ENCODE peak calls at places on chromosomes 6 and 20, in five cellular contexts. A is CD4-positive, alpha-beta memory T cell; K is amygdala; C is pancreas; M is dorsolateral prefrontal cortex. G is an unnamed sample.

GRCh38 chr6:55543633-55544309 is 35.2 kb downstream of the HMGCLL1 start:
- DNase-seq in K (no peak), A (no peak), M (no peak), C (no peak), G (no peak)

GRCh38 chr6:99821164-99821563 is 172.9 kb downstream of the MCHR2 start:
- DNase-seq in A (no peak), M (no peak), K (no peak), C (no peak), G (no peak)

GRCh38 chr6:100657678-100658330 is 193.1 kb upstream of the SIM1 start:
- DNase-seq in M (no peak), C (no peak), K (no peak), A (no peak), G (no peak)

GRCh38 chr6:40573221-40573620 is 13.9 kb downstream of the LRFN2 start:
- DNase-seq in A (no peak), M (no peak), K (no peak), C (no peak), G (no peak)

GRCh38 chr6:14441371-14441781 is 323.8 kb downstream of the CD83 start:
- DNase-seq in C (no peak), M (no peak), A (no peak), K (no peak), G (no peak)

GRCh38 chr6:19734061-19734460 is 103.1 kb upstream of the ID4 start:
- DNase-seq in K (no peak), M (no peak), A (no peak), C (no peak), G (no peak)

GRCh38 chr6:151081658-151082057 is 158.1 kb upstream of the AKAP12 start:
- DNase-seq in A (no peak), K (no peak), C (no peak), M (no peak), G (no peak)

GRCh38 chr6:41653642-41654432 is 15.6 kb downstream of the MDFI start:
- DNase-seq in M (no peak), K (no peak), A (no peak), C (no peak), G (no peak)

GRCh38 chr20:48697845-48698491 is 129.8 kb downstream of the PREX1 start:
- DNase-seq in M (no peak), A (no peak), K (peak), C (peak), G (no peak)

GRCh38 chr6:13463941-13464340 is 23.5 kb downstream of the GFOD1 start:
- DNase-seq in A (no peak), C (no peak), M (no peak), K (no peak), G (no peak)

GRCh38 chr6:43495409-43495941 is 14.7 kb downstream of the LRRC73 start:
- DNase-seq in A (no peak), M (no peak), C (no peak), K (no peak), G (peak)

GRCh38 chr20:44496976-44497375 is 21.3 kb downstream of the TTPAL start:
- DNase-seq in M (no peak), C (no peak), K (no peak), A (no peak), G (no peak)

GRCh38 chr20:63046841-63047240 is 40.1 kb upstream of the BHLHE23 start:
- DNase-seq in A (no peak), K (no peak), M (no peak), C (no peak), G (no peak)

GRCh38 chr20:62875419-62876355 is 14.1 kb upstream of the TCFL5 start:
- DNase-seq in A (no peak), M (peak), C (peak), K (peak), G (no peak)

GRCh38 chr20:63846128-63846771 is 15.0 kb upstream of the ABHD16B start:
- DNase-seq in K (no peak), C (no peak), A (no peak), M (no peak), G (no peak)

GRCh38 chr20:9100721-9101120 is 31.8 kb downstream of the PLCB4 start:
- DNase-seq in C (no peak), A (no peak), M (no peak), K (no peak), G (no peak)

GRCh38 chr6:104400844-104401243 is 458.9 kb downstream of the HACE1 start:
- DNase-seq in K (no peak), M (no peak), A (no peak), C (no peak), G (no peak)

GRCh38 chr20:44456611-44457010 is 19.1 kb upstream of the TTPAL start:
- DNase-seq in A (no peak), M (no peak), K (no peak), C (no peak), G (no peak)

GRCh38 chr6:35343092-35343834 is 905 bp downstream of the PPARD start:
- DNase-seq in C (peak), K (no peak), A (no peak), M (no peak), G (no peak)

GRCh38 chr20:23029324-23029723 is 5.8 kb upstream of the SSTR4 start:
- DNase-seq in M (no peak), C (no peak), K (no peak), A (no peak), G (no peak)

GRCh38 chr20:36162272-36162966 is 7.9 kb downstream of the EPB41L1 start:
- DNase-seq in C (no peak), K (no peak), A (no peak), M (no peak), G (no peak)

GRCh38 chr20:19466204-19466928 is 253.9 kb downstream of the SLC24A3 start:
- DNase-seq in C (no peak), K (no peak), A (no peak), M (no peak), G (no peak)

GRCh38 chr20:60453847-60454246 is 495.6 kb downstream of the CDH26 start:
- DNase-seq in C (no peak), K (no peak), A (no peak), M (no peak), G (no peak)

GRCh38 chr20:37071481-37071911 is 24.3 kb downstream of the RBL1 start:
- DNase-seq in A (peak), K (no peak), C (no peak), M (no peak), G (peak)

GRCh38 chr6:165321150-165321549 is 11.7 kb upstream of the C6orf118 start:
- DNase-seq in K (no peak), A (no peak), C (no peak), M (no peak), G (no peak)

GRCh38 chr6:100595456-100595855 is 130.7 kb upstream of the SIM1 start:
- DNase-seq in K (no peak), M (no peak), C (no peak), A (no peak), G (no peak)

GRCh38 chr6:108610270-108610839 is 49.6 kb downstream of the FOXO3 start:
- DNase-seq in M (no peak), A (no peak), C (no peak), K (no peak), G (no peak)

GRCh38 chr20:34491932-34492509 is 24.2 kb upstream of the DYNLRB1 start:
- DNase-seq in M (no peak), C (no peak), K (no peak), A (no peak), G (no peak)

GRCh38 chr20:25076731-25077609 is 5.0 kb downstream of the VSX1 start:
- DNase-seq in A (no peak), C (no peak), K (no peak), M (no peak), G (no peak)